ENCODE peak calls at places on chromosomes 6 and 20, in eight cellular contexts. U is LoVo; B is GM03348; Y is OCI-LY7; Z is head of caudate nucleus; C is T-helper 2 cell; D is lung microvascular endothelial cell; W is activated T-helper 1 cell treated with anti-CD3 and anti-CD28 coated beads, Interleukin-2, amount 50 U/mL, for 16 hours. L is an unnamed sample.

GRCh38 chr6:82818727-82819126 is 246.9 kb downstream of the UBE3D start:
- DNase-seq in D (no peak), Y (no peak), U (no peak), W (no peak), C (no peak), Z (no peak), B (peak; percentile 16), L (no peak)

GRCh38 chr20:58888521-58889333 is 36.2 kb downstream of the GNAS start:
- DNase-seq in Y (peak; percentile 88), D (peak; percentile 84), B (peak; percentile 89), U (no peak), W (peak; percentile 75), Z (peak; percentile 73), C (peak; percentile 79), L (peak; percentile 94)

GRCh38 chr6:11943060-11943459 is 69.1 kb upstream of the HIVEP1 start:
- DNase-seq in B (no peak), U (no peak), C (no peak), Y (no peak), Z (no peak), D (no peak), W (no peak), L (no peak)

GRCh38 chr20:33668087-33668790 is 1.5 kb downstream of the ACTL10 start:
- DNase-seq in C (peak; percentile 71), U (no peak), B (peak; percentile 90), W (peak; percentile 70), Y (peak; percentile 88), D (no peak), Z (no peak), L (no peak)

GRCh38 chr6:75855047-75855446 is 106.0 kb downstream of the MYO6 start:
- DNase-seq in B (peak; percentile 44), C (no peak), U (peak; percentile 6), D (peak; percentile 76), Y (peak; percentile 45), W (no peak), Z (no peak), L (no peak)

GRCh38 chr6:2781685-2782355 is 16.6 kb downstream of the WRNIP1 start:
- DNase-seq in B (no peak), C (no peak), U (no peak), Z (no peak), Y (no peak), D (no peak), W (no peak), L (no peak)

GRCh38 chr20:38094373-38094775 is 60.8 kb downstream of the RPRD1B start:
- DNase-seq in Y (peak; percentile 76), D (peak; percentile 88), U (peak; percentile 14), Z (no peak), C (no peak), W (peak; percentile 2), B (peak; percentile 65), L (no peak)

GRCh38 chr20:49399329-49399728 is 83.1 kb downstream of the KCNB1 start:
- DNase-seq in D (no peak), Y (no peak), C (no peak), Z (no peak), W (no peak), B (peak; percentile 47), U (no peak), L (no peak)

GRCh38 chr6:122147291-122147690 is 252.2 kb upstream of the HSF2 start:
- DNase-seq in W (no peak), D (no peak), Z (no peak), U (no peak), B (no peak), Y (no peak), C (no peak), L (no peak)

GRCh38 chr20:14687317-14687716 is 349.9 kb upstream of the FLRT3 start:
- DNase-seq in Z (no peak), C (no peak), W (no peak), U (no peak), D (no peak), Y (no peak), B (no peak), L (no peak)

GRCh38 chr6:147614501-147614900 is 106.0 kb downstream of the SAMD5 start:
- DNase-seq in D (no peak), Y (no peak), Z (no peak), W (no peak), U (no peak), C (no peak), B (no peak), L (no peak)

GRCh38 chr20:48783533-48784272 is 44.1 kb downstream of the PREX1 start:
- DNase-seq in D (no peak), U (no peak), B (no peak), W (no peak), Y (peak; percentile 33), Z (no peak), C (peak; percentile 17), L (peak; percentile 20)

GRCh38 chr6:68635706-68636513 is 828 bp downstream of the ADGRB3 start:
- DNase-seq in Y (no peak), W (no peak), Z (peak; percentile 68), C (no peak), D (peak; percentile 10), B (peak; percentile 22), U (no peak), L (no peak)

GRCh38 chr6:81612136-81612535 is 140.3 kb downstream of the TENT5A start:
- DNase-seq in D (no peak), B (no peak), Y (no peak), C (no peak), U (no peak), Z (no peak), W (no peak), L (no peak)

GRCh38 chr6:64680446-64680845 is 1026.6 kb downstream of the EYS start:
- DNase-seq in U (peak; percentile 61), Y (no peak), C (no peak), W (no peak), D (peak; percentile 28), B (no peak), Z (no peak), L (no peak)

GRCh38 chr6:169722362-169723199 is 1.7 kb downstream of the PHF10 start:
- DNase-seq in B (peak; percentile 67), C (peak; percentile 24), Z (peak; percentile 52), W (peak; percentile 9), U (peak; percentile 33), D (peak; percentile 91), Y (peak; percentile 59), L (no peak)

GRCh38 chr6:149999636-150000035 is 25.7 kb downstream of the RAET1L start:
- DNase-seq in B (no peak), Z (no peak), Y (no peak), C (no peak), W (no peak), U (no peak), D (no peak), L (no peak)

GRCh38 chr20:4613718-4614620 is 107.7 kb upstream of the PRND start:
- DNase-seq in U (no peak), W (peak; percentile 46), B (peak; percentile 51), Z (peak; percentile 86), D (peak; percentile 76), Y (peak; percentile 62), C (peak; percentile 49), L (no peak)

GRCh38 chr20:23303325-23304102 is 47.1 kb upstream of the NXT1 start:
- DNase-seq in Y (no peak), C (no peak), W (no peak), D (no peak), U (no peak), Z (no peak), B (no peak), L (peak; percentile 73)

GRCh38 chr6:5172057-5172683 is 87.0 kb downstream of the PPP1R3G start:
- DNase-seq in Y (no peak), W (no peak), U (no peak), C (no peak), D (no peak), B (no peak), Z (no peak), L (no peak)

GRCh38 chr20:16761305-16761829 is 13.2 kb downstream of the OTOR start:
- DNase-seq in D (peak; percentile 75), W (peak; percentile 2), Y (peak; percentile 73), C (peak; percentile 13), B (peak; percentile 75), Z (peak; percentile 75), U (peak; percentile 55), L (no peak)

GRCh38 chr6:69802995-69803394 is 6.2 kb upstream of the LMBRD1 start:
- DNase-seq in U (no peak), C (no peak), B (no peak), W (no peak), D (no peak), Y (no peak), Z (no peak), L (no peak)

GRCh38 chr20:11235058-11235457 is 561.3 kb upstream of the JAG1 start:
- DNase-seq in D (peak; percentile 92), C (no peak), U (no peak), W (no peak), Z (no peak), B (peak; percentile 29), Y (no peak), L (no peak)

GRCh38 chr6:25006565-25007001 is 70.8 kb upstream of the RIPOR2 start:
- DNase-seq in W (no peak), C (no peak), Y (peak; percentile 62), U (no peak), B (peak; percentile 22), Z (no peak), D (peak; percentile 42), L (no peak)

GRCh38 chr20:52127309-52127708 is 64.3 kb downstream of the ZFP64 start:
- DNase-seq in C (no peak), U (no peak), B (no peak), Y (peak; percentile 3), W (no peak), D (no peak), Z (no peak), L (no peak)

GRCh38 chr20:36777576-36777975 is 4.0 kb upstream of the DSN1 start:
- DNase-seq in D (no peak), W (no peak), Z (no peak), U (no peak), Y (no peak), C (no peak), B (no peak), L (no peak)

L was measured in chondrocyte.